ENCODE peak calls at places on chromosome X, in five cellular contexts. One of them, this sample, is unnamed.

GRCh38 chrX:29431895-29432294 is 783.5 kb upstream of the MAGEB2 start:
- DNase-seq in pons: no peak
- DNase-seq in astrocyte of the hippocampus: no peak
- DNase-seq in EH: no peak
- DNase-seq in omental fat pad: no peak
- DNase-seq in this sample: no peak

GRCh38 chrX:45758738-45759397 is 558.2 kb upstream of the DIPK2B start:
- DNase-seq in astrocyte of the hippocampus: peak
- DNase-seq in EH: peak
- DNase-seq in pons: no peak
- DNase-seq in omental fat pad: no peak
- DNase-seq in this sample: no peak

GRCh38 chrX:135345328-135345645 is 36.0 kb downstream of the ETDC start:
- DNase-seq in EH: peak
- DNase-seq in astrocyte of the hippocampus: peak
- DNase-seq in pons: no peak
- DNase-seq in omental fat pad: no peak
- DNase-seq in this sample: no peak

GRCh38 chrX:115226929-115227328 is 7.0 kb downstream of the LRCH2 start:
- DNase-seq in EH: peak
- DNase-seq in pons: peak
- DNase-seq in omental fat pad: no peak
- DNase-seq in astrocyte of the hippocampus: peak
- DNase-seq in this sample: no peak

GRCh38 chrX:9728271-9728670 is 37.4 kb downstream of the GPR143 start:
- DNase-seq in EH: no peak
- DNase-seq in astrocyte of the hippocampus: no peak
- DNase-seq in omental fat pad: no peak
- DNase-seq in pons: no peak
- DNase-seq in this sample: no peak

GRCh38 chrX:153628665-153629064 is 18.3 kb upstream of the DUSP9 start:
- DNase-seq in EH: no peak
- DNase-seq in pons: no peak
- DNase-seq in omental fat pad: no peak
- DNase-seq in astrocyte of the hippocampus: no peak
- DNase-seq in this sample: no peak

GRCh38 chrX:13432776-13433605 is 113.1 kb upstream of the ATXN3L start:
- DNase-seq in pons: no peak
- DNase-seq in omental fat pad: no peak
- DNase-seq in EH: peak
- DNase-seq in astrocyte of the hippocampus: peak
- DNase-seq in this sample: no peak

GRCh38 chrX:40278340-40279090 is 180.8 kb upstream of the BCOR start:
- DNase-seq in EH: no peak
- DNase-seq in omental fat pad: no peak
- DNase-seq in pons: no peak
- DNase-seq in astrocyte of the hippocampus: peak
- DNase-seq in this sample: no peak

GRCh38 chrX:49079489-49080428 is at the start of gene WDR45:
- DNase-seq in omental fat pad: no peak
- DNase-seq in astrocyte of the hippocampus: peak
- DNase-seq in pons: peak
- DNase-seq in EH: peak
- DNase-seq in this sample: peak

GRCh38 chrX:46327229-46328081 is 217.8 kb downstream of the ZNF674 start:
- DNase-seq in EH: peak
- DNase-seq in pons: no peak
- DNase-seq in omental fat pad: no peak
- DNase-seq in astrocyte of the hippocampus: peak
- DNase-seq in this sample: no peak

GRCh38 chrX:150846130-150846529 is 52.3 kb downstream of the CD99L2 start:
- DNase-seq in EH: no peak
- DNase-seq in pons: no peak
- DNase-seq in astrocyte of the hippocampus: no peak
- DNase-seq in omental fat pad: no peak
- DNase-seq in this sample: no peak

GRCh38 chrX:8048466-8048865 is 121.3 kb upstream of the PNPLA4 start:
- DNase-seq in EH: no peak
- DNase-seq in astrocyte of the hippocampus: no peak
- DNase-seq in omental fat pad: no peak
- DNase-seq in pons: no peak
- DNase-seq in this sample: no peak

GRCh38 chrX:150544222-150544787 is 24.1 kb upstream of the MTM1 start:
- DNase-seq in astrocyte of the hippocampus: no peak
- DNase-seq in EH: peak
- DNase-seq in pons: no peak
- DNase-seq in omental fat pad: no peak
- DNase-seq in this sample: no peak